ENCODE peak calls at places on chromosomes 5 and 9, in four cellular contexts. F is heart left ventricle, D is HCT116, U is ascending aorta. A is an unnamed sample. For H3K36me3, the result is how much of the 10 kb centered on the place peaks cover.

GRCh38 chr5:179176571-179177230 is 116.5 kb downstream of the ZNF354C start:
- DNase-seq in F (peak), D (no peak), U (no peak), A (no peak)

GRCh38 chr9:116566677-116567488 is 120.2 kb upstream of the TRIM32 start:
- DNase-seq in F (no peak), D (no peak), U (no peak), A (peak)

GRCh38 chr5:145162641-145163040 is 672.5 kb downstream of the PRELID2 start:
- DNase-seq in F (no peak), D (no peak), U (no peak), A (no peak)

GRCh38 chr9:15231788-15232635 is 75.0 kb downstream of the TTC39B start:
- DNase-seq in F (no peak), D (peak), U (no peak), A (no peak)

GRCh38 chr9:134204991-134205578 is 40.7 kb upstream of the RNU6ATAC start:
- DNase-seq in F (peak), D (no peak), U (peak), A (no peak)

GRCh38 chr9:132244582-132245455 is 83.0 kb downstream of the NTNG2 start:
- DNase-seq in F (peak), D (no peak), U (peak), A (no peak)

GRCh38 chr5:157778121-157778805 is 34.8 kb downstream of the LSM11 start:
- DNase-seq in F (no peak), D (peak), U (no peak), A (no peak)

GRCh38 chr5:112977440-112977861 is 853 bp downstream of the DCP2 start:
- DNase-seq in F (no peak), D (no peak), U (no peak), A (peak)

GRCh38 chr5:56833325-56833724 is 18.0 kb downstream of the MAP3K1 start:
- DNase-seq in F (no peak), D (no peak), U (no peak), A (no peak)

GRCh38 chr9:76856016-76856415 is 49.9 kb downstream of the PRUNE2 start:
- DNase-seq in F (no peak), D (no peak), U (no peak), A (no peak)

GRCh38 chr5:4230531-4230904 is 634.9 kb downstream of the IRX1 start:
- DNase-seq in F (no peak), D (no peak), U (no peak), A (no peak)

GRCh38 chr5:100464418-100464817 is 70.8 kb upstream of the FAM174A start:
- DNase-seq in F (no peak), D (no peak), U (no peak), A (no peak)

GRCh38 chr9:131818089-131818488 is 78.2 kb upstream of the RAPGEF1 start:
- DNase-seq in F (no peak), D (no peak), U (no peak), A (no peak)

GRCh38 chr5:53469946-53470687 is 10.3 kb upstream of the FST start:
- DNase-seq in F (no peak), D (no peak), U (no peak), A (no peak)

GRCh38 chr9:81559741-81560140 is 129.6 kb downstream of the TLE1 start:
- DNase-seq in F (no peak), D (peak), U (no peak), A (peak)

GRCh38 chr9:113903514-113904077 is 27.5 kb downstream of the ZNF618 start:
- DNase-seq in F (no peak), D (no peak), U (no peak), A (no peak)

GRCh38 chr9:136991993-136992818 is at the start of gene PAXX:
- DNase-seq in F (peak), D (peak), U (peak), A (peak)
- H3K36me3 ChIP-seq in F (under half), D (under half), U (under half), A (under half)

GRCh38 chr5:914612-915011 is 21.9 kb downstream of the TRIP13 start:
- DNase-seq in F (no peak), D (no peak), U (no peak), A (no peak)

GRCh38 chr5:910769-911160 is 18.1 kb downstream of the TRIP13 start:
- DNase-seq in F (no peak), D (no peak), U (no peak), A (no peak)

GRCh38 chr5:911601-912000 is 18.9 kb downstream of the TRIP13 start:
- DNase-seq in F (no peak), D (peak), U (no peak), A (peak)

GRCh38 chr5:914174-914573 is 21.5 kb downstream of the TRIP13 start:
- DNase-seq in F (no peak), D (no peak), U (no peak), A (no peak)

DNA sequence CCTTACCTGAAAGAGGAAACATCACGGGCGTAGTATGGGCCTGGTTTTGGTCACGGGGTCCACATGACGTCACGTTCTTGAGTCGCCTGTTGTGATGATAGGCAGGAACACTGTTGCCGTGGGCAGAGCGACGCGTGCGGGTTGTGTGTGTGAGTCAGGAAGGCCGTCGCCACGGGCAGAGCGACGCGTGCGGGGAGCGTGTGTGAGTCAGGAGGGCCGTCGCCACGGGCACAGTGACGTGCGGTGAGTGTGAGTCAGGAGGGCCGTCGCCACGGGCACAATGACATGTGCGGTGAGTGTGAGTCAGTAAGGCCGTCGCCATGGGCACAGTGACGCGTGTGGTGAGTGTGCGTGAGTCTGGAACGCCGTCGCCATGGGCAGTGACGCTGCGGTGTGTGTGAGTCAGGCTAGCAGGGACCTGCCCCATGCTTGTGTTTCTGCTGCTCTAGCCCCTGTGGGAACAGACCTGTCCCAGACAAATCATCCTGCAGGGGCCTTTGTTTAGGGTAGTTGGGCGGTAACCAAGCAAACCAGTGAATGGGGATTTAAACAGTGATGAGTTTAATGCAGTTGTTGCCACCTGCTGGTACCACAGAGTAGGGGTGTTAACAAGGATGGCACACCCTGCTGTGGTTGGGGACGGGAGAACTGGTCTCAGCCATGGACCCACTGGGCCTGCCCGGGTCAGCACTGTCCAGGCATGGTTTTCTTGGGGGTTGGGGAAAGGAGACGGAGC is 19.8 kb downstream of the TRIP13 start:
- DNase-seq in F (no peak), D (peak), U (no peak), A (peak)
- H3K36me3 ChIP-seq in F (under half), D (under half), U (under half), A (half or more)

DNA sequence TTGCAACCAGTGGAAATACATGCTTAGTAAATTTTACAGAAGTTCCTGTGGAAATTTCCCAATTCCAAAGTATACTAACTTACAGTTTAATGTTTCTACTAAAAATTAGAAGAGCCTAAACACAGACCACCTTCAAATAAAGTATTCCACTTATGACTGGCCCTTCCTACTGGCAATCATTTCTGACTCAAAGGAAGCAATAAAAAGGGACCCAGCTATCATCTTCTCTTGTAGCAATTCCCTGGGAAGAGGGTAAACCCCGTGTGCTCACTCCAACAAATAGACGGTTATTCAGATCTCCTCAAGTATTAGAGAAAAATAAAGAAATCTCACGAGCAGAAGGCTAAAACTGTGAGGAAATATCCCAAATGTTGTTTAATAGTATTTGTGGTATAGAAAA is 43.3 kb downstream of the GOLPH3 start:
- DNase-seq in F (no peak), D (no peak), U (no peak), A (no peak)
- H3K36me3 ChIP-seq in F (under half), D (under half), U (under half), A (under half)

DNA sequence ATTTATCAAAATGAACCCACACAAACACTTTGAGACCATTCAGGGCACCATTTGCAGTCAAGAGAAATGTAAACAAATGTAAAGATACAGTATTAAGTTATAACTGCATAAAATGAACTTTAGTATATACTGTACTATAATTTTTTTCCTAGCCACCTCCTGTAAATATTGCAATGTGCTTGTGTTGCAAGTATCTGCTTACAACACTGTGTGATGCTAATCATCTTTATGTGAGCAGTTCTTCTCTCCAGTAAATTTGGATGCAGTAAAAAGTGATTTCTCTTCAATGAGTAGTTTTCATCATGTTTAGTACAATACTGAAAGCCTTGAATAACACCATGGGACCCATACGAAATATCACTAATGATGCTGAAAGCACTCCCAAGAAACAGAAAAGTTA is 9.4 kb downstream of the G3BP1 start:
- DNase-seq in F (no peak), D (no peak), U (no peak), A (no peak)
- H3K36me3 ChIP-seq in F (under half), D (under half), U (under half), A (under half)

DNA sequence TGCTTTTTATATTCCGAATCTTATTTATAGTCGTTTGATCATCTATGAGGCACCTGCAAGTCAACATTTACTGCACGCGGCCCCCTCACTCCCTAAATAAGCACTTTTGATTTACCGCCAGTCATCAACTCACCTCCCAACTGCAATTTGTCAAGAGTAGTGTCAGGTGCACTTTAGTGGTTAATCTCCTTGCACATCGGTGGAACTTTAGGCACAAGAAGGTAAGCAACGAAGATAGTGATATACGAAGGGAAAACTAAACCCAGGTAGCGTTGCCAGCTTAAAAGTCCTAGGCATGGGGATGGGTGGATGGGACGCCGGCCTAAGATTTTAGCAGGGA is 513 bp upstream of the RNF180 start:
- DNase-seq in F (no peak), D (no peak), U (no peak), A (no peak)
- H3K36me3 ChIP-seq in F (under half), D (under half), U (under half), A (under half)

DNA sequence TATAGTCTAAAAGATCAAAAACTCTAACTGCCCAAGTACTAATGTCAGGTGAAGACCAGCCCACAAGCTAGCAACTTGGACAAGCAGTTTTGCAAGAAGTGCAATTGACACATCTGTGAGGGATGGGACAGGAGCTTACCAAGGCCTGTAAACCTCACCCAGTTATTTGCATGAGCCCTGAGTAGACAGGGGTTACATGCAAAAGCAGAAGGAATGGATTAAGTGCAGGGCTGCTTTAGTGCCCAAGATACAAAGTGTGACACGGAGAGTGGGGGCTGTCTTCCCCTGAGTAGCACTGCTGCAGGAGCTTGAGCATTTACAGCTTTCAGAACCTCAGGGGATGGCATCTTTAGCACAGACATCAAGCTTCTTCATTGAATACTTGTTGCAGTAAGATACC is 286.7 kb downstream of the ELAVL2 start:
- DNase-seq in F (no peak), D (no peak), U (no peak), A (no peak)
- H3K36me3 ChIP-seq in F (under half), D (under half), U (under half), A (under half)

GRCh38 chr5:148414848-148415247 is 31.1 kb downstream of the FBXO38 start:
- DNase-seq in F (peak), D (no peak), U (no peak), A (no peak)
- H3K36me3 ChIP-seq in F (half or more), D (under half), U (half or more), A (half or more)

A was measured in SJSA1.